ENCODE peak calls at places on chromosomes 5 and 9, in seven cellular contexts. G is H1, L is IMR-90, I is mesendoderm, S is neuronal stem cell, J is H9, P is trophoblast cell. O is an unnamed sample.

GRCh38 chr5:77627869-77628674 is 10.4 kb downstream of the OTP start:
- DNase-seq in I (peak), S (no peak), L (no peak), J (peak), G (no peak), P (no peak), O (no peak)

GRCh38 chr9:73038613-73039012 is 85.8 kb upstream of the ALDH1A1 start:
- DNase-seq in J (peak), P (no peak), I (peak), S (no peak), L (no peak), G (no peak), O (peak)

GRCh38 chr9:133837644-133838597 is 99.8 kb upstream of the SARDH start:
- DNase-seq in J (no peak), L (no peak), I (no peak), P (no peak), G (no peak), S (peak), O (no peak)

GRCh38 chr9:93060746-93061259 is 2.3 kb downstream of the SUSD3 start:
- DNase-seq in S (no peak), J (no peak), P (no peak), I (no peak), L (peak), G (no peak), O (no peak)

GRCh38 chr5:149878371-149878770 is 66.2 kb downstream of the PDE6A start:
- DNase-seq in L (no peak), S (no peak), I (no peak), J (no peak), G (no peak), P (peak), O (no peak)

GRCh38 chr9:73402081-73403028 is 250.7 kb downstream of the ANXA1 start:
- DNase-seq in J (no peak), P (no peak), S (no peak), I (no peak), G (no peak), L (no peak), O (no peak)

GRCh38 chr9:110069326-110070248 is 138.4 kb downstream of the C9orf152 start:
- DNase-seq in J (no peak), I (no peak), S (no peak), L (peak), P (peak), G (no peak), O (peak)

GRCh38 chr5:56480305-56481146 is 247.4 kb upstream of the ANKRD55 start:
- DNase-seq in I (peak), G (no peak), J (peak), S (peak), L (peak), P (peak), O (peak)

GRCh38 chr5:56386046-56386445 is 152.9 kb upstream of the ANKRD55 start:
- DNase-seq in I (no peak), P (no peak), J (no peak), G (no peak), S (no peak), L (no peak), O (no peak)

GRCh38 chr9:115262952-115263351 is 145.0 kb upstream of the TNC start:
- DNase-seq in S (no peak), L (peak), G (no peak), I (no peak), P (no peak), J (no peak), O (peak)

GRCh38 chr9:121654497-121655140 is 3.2 kb downstream of the DAB2IP start:
- DNase-seq in L (no peak), S (no peak), J (no peak), P (no peak), G (no peak), I (no peak), O (no peak)

GRCh38 chr9:126283799-126284465 is 42.7 kb upstream of the MVB12B start:
- DNase-seq in J (no peak), P (no peak), I (no peak), L (no peak), S (no peak), G (no peak), O (no peak)

GRCh38 chr5:171092194-171092593 is 216.9 kb upstream of the TLX3 start:
- DNase-seq in I (peak), J (no peak), L (peak), S (no peak), G (no peak), P (peak), O (peak)

GRCh38 chr9:134455951-134456739 is 129.9 kb downstream of the RXRA start:
- DNase-seq in I (peak), J (no peak), L (peak), P (peak), S (no peak), G (no peak), O (peak)

GRCh38 chr5:171845857-171846785 is 60.5 kb downstream of the SMIM23 start:
- DNase-seq in L (peak), J (peak), S (no peak), G (no peak), P (peak), I (peak), O (peak)

GRCh38 chr9:93264338-93265125 is 80.6 kb downstream of the WNK2 start:
- DNase-seq in L (no peak), J (no peak), S (no peak), P (no peak), G (no peak), I (no peak), O (no peak)

GRCh38 chr5:118968406-118968911 is 19.9 kb downstream of the DTWD2 start:
- DNase-seq in P (no peak), G (no peak), J (peak), S (no peak), I (peak), L (no peak), O (no peak)

GRCh38 chr9:4281676-4282075 is 18.2 kb downstream of the GLIS3 start:
- DNase-seq in J (no peak), P (no peak), G (no peak), L (no peak), I (no peak), S (no peak), O (no peak)

GRCh38 chr9:32954642-32955041 is 46.8 kb downstream of the APTX start:
- DNase-seq in G (no peak), S (no peak), P (peak), I (peak), J (no peak), L (peak), O (peak)
- H2AK5ac ChIP-seq in G (no peak), S (no peak), P (no peak), I (no peak), J (no peak), L (no peak), O (no peak)

GRCh38 chr5:139798883-139799282 is 3.3 kb downstream of the PSD2 start:
- DNase-seq in L (no peak), I (no peak), P (no peak), G (no peak), S (no peak), J (no peak), O (no peak)
- H3K4ac ChIP-seq in L (no peak), I (no peak), P (no peak), G (no peak), S (no peak), J (no peak), O (no peak)

DNA sequence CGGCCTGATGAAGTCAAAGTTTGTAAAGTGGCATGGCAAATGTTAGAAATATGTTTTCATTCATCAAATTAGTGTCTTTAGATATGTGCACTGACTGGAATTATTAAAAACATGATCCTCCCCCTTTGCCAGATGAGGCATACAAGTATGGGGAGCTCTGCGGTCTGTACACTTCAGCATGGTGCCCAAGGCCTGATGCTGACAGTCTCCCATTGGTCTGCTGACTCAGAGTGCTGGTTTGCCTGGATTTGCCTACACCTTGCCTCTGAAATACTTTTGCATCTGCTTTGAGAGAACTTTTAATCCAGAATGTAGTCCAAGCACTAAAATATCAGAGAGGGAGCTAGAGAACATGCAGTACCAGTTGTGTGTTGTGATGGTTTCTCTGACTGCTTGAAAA is 354.3 kb upstream of the ACTBL2 start:
- DNase-seq in G (no peak), S (no peak), P (peak), J (no peak), L (no peak), I (no peak), O (no peak)
- H3K4me2 ChIP-seq in G (no peak), S (no peak), P (no peak), J (no peak), L (no peak), I (no peak), O (no peak)

GRCh38 chr5:141863569-141864178 is 14.5 kb downstream of the PCDH1 start:
- DNase-seq in L (no peak), I (no peak), S (no peak), J (no peak), P (no peak), G (no peak), O (no peak)
- H2AK5ac ChIP-seq in L (no peak), I (no peak), S (no peak), J (no peak), P (no peak), G (no peak), O (no peak)

GRCh38 chr5:132821791-132822190 is 8.7 kb downstream of the SHROOM1 start:
- DNase-seq in L (peak), J (no peak), S (no peak), P (no peak), G (no peak), I (no peak), O (peak)

GRCh38 chr5:132824426-132824825 is 6.0 kb downstream of the SHROOM1 start:
- DNase-seq in L (no peak), I (no peak), J (no peak), P (no peak), S (no peak), G (no peak), O (no peak)

GRCh38 chr5:132823481-132824050 is 6.9 kb downstream of the SHROOM1 start:
- DNase-seq in I (no peak), L (no peak), J (no peak), G (no peak), S (no peak), P (no peak), O (no peak)

GRCh38 chr5:132821350-132821749 is 8.2 kb downstream of the SOWAHA start:
- DNase-seq in I (no peak), J (no peak), G (no peak), L (no peak), S (no peak), P (no peak), O (no peak)

GRCh38 chr5:132822650-132823480 is 7.6 kb downstream of the SHROOM1 start:
- DNase-seq in G (peak), L (no peak), S (no peak), J (peak), P (peak), I (peak), O (peak)
- H3K4ac ChIP-seq in G (peak), L (peak), S (peak), J (no peak), P (no peak), I (no peak), O (peak)

GRCh38 chr5:143064207-143064606 is 294.0 kb downstream of the ARHGAP26 start:
- DNase-seq in J (no peak), L (peak), P (no peak), I (no peak), G (no peak), S (no peak), O (peak)

GRCh38 chr5:143065185-143065584 is 295.0 kb downstream of the ARHGAP26 start:
- DNase-seq in G (no peak), I (no peak), S (no peak), P (no peak), J (no peak), L (peak), O (peak)

GRCh38 chr5:143064661-143065060 is 294.5 kb downstream of the ARHGAP26 start:
- DNase-seq in I (no peak), S (no peak), J (no peak), P (no peak), L (no peak), G (no peak), O (no peak)

GRCh38 chr5:143066556-143067281 is 296.5 kb downstream of the ARHGAP26 start:
- DNase-seq in L (no peak), G (no peak), J (no peak), S (no peak), P (no peak), I (no peak), O (no peak)

DNA sequence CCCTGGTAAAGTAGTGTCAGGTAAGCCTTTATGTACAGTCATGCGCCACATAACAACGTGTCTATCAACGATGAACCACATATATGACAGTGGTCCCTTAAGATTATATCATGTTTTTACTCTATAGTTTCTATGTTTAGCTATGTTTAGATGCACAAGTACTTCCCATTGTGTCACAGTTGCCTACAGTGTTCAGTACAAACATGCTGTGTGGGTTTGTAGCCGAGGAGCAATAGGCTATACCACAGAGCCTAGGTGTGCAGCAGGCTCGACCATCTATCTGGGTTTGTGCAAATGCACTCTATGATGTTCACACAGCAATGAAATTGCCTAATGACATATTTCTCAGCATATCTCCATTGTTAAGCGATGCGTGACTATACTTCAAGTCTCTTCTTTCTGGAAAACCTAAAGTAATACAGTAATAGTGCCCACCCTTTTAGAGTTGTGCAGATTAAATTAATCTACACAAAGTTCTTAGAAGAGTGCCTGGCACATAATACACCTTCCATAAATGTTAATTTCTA is 295.9 kb downstream of the ARHGAP26 start:
- DNase-seq in G (no peak), J (no peak), L (no peak), I (no peak), S (no peak), P (no peak), O (no peak)
- H3K4me2 ChIP-seq in G (no peak), J (no peak), L (no peak), I (no peak), S (no peak), P (no peak), O (no peak)

GRCh38 chr5:79025054-79025465 is 40.0 kb upstream of the ARSB start:
- DNase-seq in S (peak), P (peak), I (peak), L (peak), J (peak), G (peak), O (peak)

GRCh38 chr5:79023947-79024346 is 38.8 kb upstream of the ARSB start:
- DNase-seq in L (no peak), G (no peak), J (no peak), I (no peak), P (no peak), S (no peak), O (no peak)

GRCh38 chr5:79021753-79022152 is 36.6 kb upstream of the ARSB start:
- DNase-seq in P (no peak), G (no peak), L (no peak), J (no peak), I (peak), S (no peak), O (no peak)

GRCh38 chr5:79023323-79023722 is 38.2 kb upstream of the ARSB start:
- DNase-seq in I (no peak), G (no peak), S (no peak), L (no peak), J (no peak), P (no peak), O (no peak)

GRCh38 chr5:79020861-79021561 is 35.9 kb upstream of the ARSB start:
- DNase-seq in S (peak), L (peak), P (peak), I (peak), J (peak), G (peak), O (peak)
- H2AK5ac ChIP-seq in S (no peak), L (peak), P (no peak), I (no peak), J (no peak), G (no peak), O (no peak)

DNA sequence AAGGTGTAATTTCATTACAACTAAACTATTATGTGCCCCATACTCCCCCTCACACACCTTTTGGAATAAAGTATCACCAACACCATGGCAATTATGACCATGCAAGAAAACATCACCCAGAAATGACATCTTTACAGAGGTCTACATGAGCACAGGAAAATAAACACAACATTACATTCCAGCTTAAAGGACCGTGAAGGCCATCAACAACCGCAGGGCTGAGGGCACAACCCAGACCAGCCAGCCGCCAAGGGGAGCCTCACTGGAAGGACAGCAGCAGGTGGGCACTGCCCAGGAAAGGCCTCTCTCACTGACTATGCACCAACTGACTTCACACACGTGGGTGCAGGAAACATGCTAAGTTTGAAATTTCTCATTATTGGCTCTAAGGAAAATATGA is 17.4 kb downstream of the NSUN2 start:
- DNase-seq in P (no peak), J (no peak), I (no peak), L (no peak), S (no peak), G (no peak), O (no peak)
- H3K4ac ChIP-seq in P (no peak), J (no peak), I (no peak), L (no peak), S (no peak), G (no peak), O (no peak)

GRCh38 chr5:160468576-160468975 is 46.9 kb downstream of the PTTG1 start:
- DNase-seq in J (no peak), I (no peak), G (no peak), P (no peak), L (no peak), S (no peak), O (no peak)

GRCh38 chr5:160470437-160471341 is 49.0 kb downstream of the PTTG1 start:
- DNase-seq in I (no peak), S (no peak), L (peak), J (no peak), P (no peak), G (no peak), O (no peak)

GRCh38 chr5:160467555-160468418 is 46.1 kb downstream of the PTTG1 start:
- DNase-seq in L (peak), G (no peak), S (no peak), P (peak), J (peak), I (no peak), O (peak)

GRCh38 chr5:160471761-160472160 is 50.1 kb downstream of the PTTG1 start:
- DNase-seq in L (no peak), J (no peak), S (no peak), P (no peak), G (no peak), I (no peak), O (no peak)

DNA sequence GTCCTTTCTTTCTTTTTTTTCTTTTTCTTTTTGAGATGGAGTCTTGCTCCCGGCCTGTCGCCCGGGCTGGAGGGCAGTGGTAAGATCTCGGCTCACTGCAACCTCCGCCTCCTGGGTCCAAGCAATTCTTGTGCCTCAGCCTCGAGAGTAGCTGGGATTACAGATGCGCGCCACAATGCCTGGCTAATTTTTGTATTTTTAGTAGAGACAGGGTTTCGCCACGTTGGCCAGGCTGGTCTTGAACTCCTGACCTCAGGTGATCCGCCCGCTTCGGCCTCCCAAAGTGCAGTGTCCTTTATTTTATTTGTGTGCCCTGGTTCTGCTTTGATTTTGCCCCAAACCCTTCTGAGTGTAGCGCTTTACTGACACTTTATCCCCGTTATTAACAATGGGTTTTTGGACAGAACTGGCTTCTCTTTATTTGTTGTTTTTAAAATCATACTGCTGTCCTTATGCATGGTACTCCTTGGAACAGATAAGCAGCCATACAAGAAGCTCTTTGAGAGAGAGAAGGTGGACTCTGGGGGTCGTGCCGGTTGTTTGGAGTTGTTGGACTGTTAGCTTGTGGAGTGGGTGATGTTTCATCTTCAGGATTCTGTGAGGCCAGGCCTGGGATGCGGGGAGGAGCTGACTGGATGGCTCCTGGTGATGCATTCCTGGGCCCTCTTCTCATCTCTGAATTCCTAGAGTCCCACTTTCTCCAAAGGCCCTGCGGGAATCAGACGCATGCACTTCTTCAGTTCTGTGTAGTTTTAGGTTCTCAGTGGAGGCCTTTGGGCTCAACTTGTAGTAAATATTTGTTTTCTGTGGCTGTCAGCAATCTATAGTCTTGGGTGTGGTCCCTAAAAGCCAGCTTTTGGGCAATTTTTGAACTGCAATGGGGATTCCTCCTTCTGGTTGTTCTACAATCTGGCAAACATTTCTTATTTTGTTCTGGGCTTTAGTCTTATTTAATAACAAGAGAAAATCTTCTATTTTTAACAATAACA is 47.8 kb downstream of the PTTG1 start:
- DNase-seq in I (no peak), G (no peak), P (no peak), J (no peak), L (no peak), S (no peak), O (no peak)
- H3K4me2 ChIP-seq in I (no peak), G (no peak), P (no peak), J (no peak), L (no peak), S (no peak), O (peak)

GRCh38 chr5:58998539-58998938 is 415.7 kb downstream of the RAB3C start:
- DNase-seq in P (no peak), S (no peak), L (no peak), I (no peak), J (no peak), G (no peak), O (no peak)
- H2AK5ac ChIP-seq in P (no peak), S (no peak), L (no peak), I (no peak), J (no peak), G (no peak), O (no peak)